ENCODE peak calls at places on chromosomes 3 and 15, in ten cellular contexts. B, X, D, S, V, N, P, I, C and J are unnamed samples.

GRCh38 chr15:39127151-39127815 is 453.6 kb upstream of the THBS1 start:
- DNase-seq in B (no peak), X (no peak), D (no peak), S (peak; percentile 47), V (no peak), N (no peak), P (no peak), I (no peak), C (no peak), J (no peak)

GRCh38 chr15:81163961-81164800 is 30.1 kb downstream of the CFAP161 start:
- DNase-seq in B (no peak), X (no peak), D (peak; percentile 16), S (no peak), V (no peak), N (no peak), P (no peak), I (no peak), C (no peak), J (peak; percentile 10)

GRCh38 chr3:192317564-192317963 is 409.8 kb downstream of the FGF12 start:
- DNase-seq in B (no peak), X (no peak), D (no peak), S (no peak), V (no peak), N (no peak), P (no peak), I (no peak), C (no peak), J (no peak)

GRCh38 chr3:49013738-49014660 is 4.4 kb downstream of the DALRD3 start:
- DNase-seq in B (no peak), X (peak; percentile 66), D (peak; percentile 41), S (peak; percentile 69), V (no peak), N (peak; percentile 67), P (no peak), I (no peak), C (no peak), J (peak; percentile 77)

GRCh38 chr3:22893631-22894377 is 309.3 kb upstream of the UBE2E2 start:
- DNase-seq in B (no peak), X (no peak), D (no peak), S (no peak), V (no peak), N (no peak), P (no peak), I (no peak), C (no peak), J (no peak)

GRCh38 chr3:120369000-120369399 is 19.8 kb upstream of the LRRC58 start:
- DNase-seq in B (no peak), X (no peak), D (no peak), S (no peak), V (no peak), N (no peak), P (no peak), I (no peak), C (no peak), J (no peak)

GRCh38 chr15:55255714-55256113 is 33.9 kb downstream of the RAB27A start:
- DNase-seq in B (no peak), X (no peak), D (no peak), S (no peak), V (no peak), N (no peak), P (no peak), I (no peak), C (no peak), J (no peak)

GRCh38 chr3:169297214-169297613 is 366.3 kb downstream of the MECOM start:
- DNase-seq in B (no peak), X (no peak), D (no peak), S (no peak), V (no peak), N (no peak), P (no peak), I (no peak), C (no peak), J (no peak)

GRCh38 chr3:150675587-150675986 is 28.1 kb downstream of the ERICH6 start:
- DNase-seq in B (no peak), X (no peak), D (no peak), S (no peak), V (no peak), N (no peak), P (no peak), I (no peak), C (no peak), J (no peak)

GRCh38 chr15:87211547-87211946 is 1045.0 kb downstream of the NTRK3 start:
- DNase-seq in B (no peak), X (no peak), D (peak; percentile 62), S (no peak), V (no peak), N (no peak), P (no peak), I (no peak), C (no peak), J (no peak)

GRCh38 chr3:59326246-59327024 is 276.6 kb upstream of the CFAP20DC start:
- DNase-seq in B (no peak), X (no peak), D (peak; percentile 64), S (no peak), V (no peak), N (no peak), P (no peak), I (no peak), C (no peak), J (peak; percentile 20)

GRCh38 chr15:61651267-61651666 is 409.0 kb downstream of the VPS13C start:
- DNase-seq in B (no peak), X (no peak), D (no peak), S (no peak), V (no peak), N (no peak), P (no peak), I (no peak), C (no peak), J (no peak)

GRCh38 chr3:52402706-52403270 is 42.1 kb downstream of the SEMA3G start:
- DNase-seq in B (no peak), X (no peak), D (no peak), S (no peak), V (no peak), N (peak; percentile 42), P (no peak), I (peak; percentile 48), C (peak; percentile 43), J (no peak)
- H3K36me3 ChIP-seq in B (no peaks in the 10 kb centered on the region), X (peaks cover 79% of the 10 kb centered on the region), D (peaks cover 42% of the 10 kb centered on the region), S (peaks cover 60% of the 10 kb centered on the region), V (peaks cover 36% of the 10 kb centered on the region), N (peaks cover 76% of the 10 kb centered on the region), P (peaks cover 76% of the 10 kb centered on the region), I (peaks cover 73% of the 10 kb centered on the region), C (peaks cover 72% of the 10 kb centered on the region), J (peaks cover 76% of the 10 kb centered on the region)

GRCh38 chr3:41710646-41711388 is 251.1 kb downstream of the ULK4 start:
- DNase-seq in B (no peak), X (no peak), D (peak; percentile 33), S (peak; percentile 34), V (no peak), N (peak; percentile 51), P (peak; percentile 33), I (no peak), C (no peak), J (no peak)
- H3K27ac ChIP-seq in B (no peak overlapping the region), X (no peak overlapping the region), D (no peak overlapping the region), S (no peak overlapping the region), V (peak overlapping the region; percentile 22), N (no peak overlapping the region), P (no peak overlapping the region), I (no peak overlapping the region), C (no peak overlapping the region), J (no peak overlapping the region)

DNA sequence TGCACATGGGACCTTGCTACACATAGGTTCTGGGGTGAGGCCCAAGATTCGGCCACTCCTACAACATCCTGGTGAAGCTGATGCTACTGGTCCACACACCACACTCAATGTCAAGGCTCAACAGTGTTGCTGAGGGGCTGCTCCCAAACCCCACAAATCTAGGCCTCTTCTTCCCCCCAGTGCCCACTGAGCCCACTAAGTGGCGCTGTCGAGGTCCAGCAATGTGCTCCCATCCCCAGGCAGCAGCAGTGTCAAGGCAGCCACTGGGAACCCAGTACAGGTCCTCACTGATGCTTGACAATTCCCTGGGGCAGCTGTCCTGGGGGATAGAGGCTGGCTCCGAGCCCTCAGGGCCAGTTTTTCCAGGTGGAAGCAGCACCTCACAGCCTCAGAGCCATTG is 21.5 kb downstream of the SCN5A start:
- DNase-seq in B (no peak), X (no peak), D (no peak), S (peak; percentile 45), V (no peak), N (no peak), P (no peak), I (no peak), C (no peak), J (peak; percentile 67)
- TF ChIP-seq CTCF in B (no peak), X (no peak), D (peak; percentile 43), S (peak; percentile 69), V (no peak), N (no peak), P (no peak), I (no peak), C (no peak), J (peak; percentile 95)

GRCh38 chr3:141576744-141577052 is 89.9 kb downstream of the RASA2 start:
- DNase-seq in B (no peak), X (no peak), D (no peak), S (no peak), V (no peak), N (no peak), P (no peak), I (no peak), C (no peak), J (no peak)
- H3K36me3 ChIP-seq in B (no peaks in the 10 kb centered on the region), X (peaks cover 71% of the 10 kb centered on the region), D (peaks cover 23% of the 10 kb centered on the region), S (peaks cover 13% of the 10 kb centered on the region), V (peaks cover 3% of the 10 kb centered on the region), N (peaks cover 83% of the 10 kb centered on the region), P (peaks cover 38% of the 10 kb centered on the region), I (peaks cover 20% of the 10 kb centered on the region), C (peaks cover 27% of the 10 kb centered on the region), J (peaks cover 33% of the 10 kb centered on the region)

GRCh38 chr3:31370093-31370666 is 162.5 kb upstream of the STT3B start:
- DNase-seq in B (no peak), X (no peak), D (no peak), S (no peak), V (no peak), N (no peak), P (no peak), I (no peak), C (no peak), J (no peak)

GRCh38 chr3:31371464-31371863 is 161.3 kb upstream of the STT3B start:
- DNase-seq in B (no peak), X (no peak), D (no peak), S (no peak), V (no peak), N (no peak), P (no peak), I (no peak), C (no peak), J (no peak)

GRCh38 chr3:31370681-31371080 is 162.0 kb upstream of the STT3B start:
- DNase-seq in B (no peak), X (no peak), D (no peak), S (peak; percentile 57), V (no peak), N (no peak), P (no peak), I (no peak), C (no peak), J (no peak)

GRCh38 chr3:31364711-31365110 is 168.0 kb upstream of the STT3B start:
- DNase-seq in B (no peak), X (no peak), D (peak; percentile 40), S (peak; percentile 47), V (no peak), N (no peak), P (no peak), I (no peak), C (no peak), J (no peak)

DNA sequence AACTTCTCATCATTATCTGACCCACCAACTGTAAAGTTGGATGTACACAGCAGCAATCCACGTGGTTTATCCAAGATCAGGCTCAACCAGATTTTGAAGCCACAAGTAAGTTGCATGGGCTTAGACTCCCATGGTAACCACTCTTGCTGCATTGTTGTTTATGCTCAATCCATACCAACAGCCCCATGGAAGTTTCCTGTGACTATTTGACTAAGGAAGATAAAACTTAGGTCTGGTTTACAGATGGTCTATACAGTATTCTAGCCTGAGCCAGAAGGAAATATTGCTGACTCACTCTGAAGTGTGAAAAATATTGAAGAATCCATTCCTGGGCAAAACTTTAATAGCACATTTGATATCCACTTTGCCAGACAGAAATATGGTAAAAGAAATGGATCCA is 163.1 kb upstream of the STT3B start:
- DNase-seq in B (no peak), X (no peak), D (no peak), S (peak; percentile 16), V (no peak), N (no peak), P (no peak), I (no peak), C (no peak), J (no peak)
- H3K27ac ChIP-seq in B (peak overlapping the region; percentile 2), X (no peak overlapping the region), D (no peak overlapping the region), S (no peak overlapping the region), V (no peak overlapping the region), N (no peak overlapping the region), P (no peak overlapping the region), I (no peak overlapping the region), C (no peak overlapping the region), J (no peak overlapping the region)